ENCODE peak calls at places on chromosomes 6 and 20, in four cellular contexts. One of them, this sample, is unnamed.

GRCh38 chr20:2283706-2284423 is 11.9 kb upstream of the TGM3 start:
- DNase-seq in SK-N-SH: no peak
- DNase-seq in A549: no peak
- DNase-seq in HepG2: no peak
- DNase-seq in this sample: no peak

GRCh38 chr6:170018422-170019258 is 267.2 kb downstream of the ERMARD start:
- DNase-seq in SK-N-SH: no peak
- DNase-seq in A549: no peak
- DNase-seq in HepG2: no peak
- DNase-seq in this sample: no peak

GRCh38 chr6:624979-625378 is 31.9 kb downstream of the HUS1B start:
- DNase-seq in SK-N-SH: peak; percentile 17
- DNase-seq in A549: no peak
- DNase-seq in HepG2: no peak
- DNase-seq in this sample: no peak

GRCh38 chr20:61030130-61030529 is 221.9 kb upstream of the CDH4 start:
- DNase-seq in SK-N-SH: no peak
- DNase-seq in A549: no peak
- DNase-seq in HepG2: no peak
- DNase-seq in this sample: no peak

GRCh38 chr6:166736606-166737005 is 109.6 kb upstream of the RPS6KA2 start:
- DNase-seq in SK-N-SH: no peak
- DNase-seq in A549: peak; percentile 28
- DNase-seq in HepG2: no peak
- DNase-seq in this sample: no peak

GRCh38 chr6:88380618-88381288 is 214.6 kb upstream of the CNR1 start:
- DNase-seq in SK-N-SH: no peak
- DNase-seq in A549: no peak
- DNase-seq in HepG2: no peak
- DNase-seq in this sample: no peak

GRCh38 chr20:5118220-5119142 is 1.3 kb downstream of the PCNA start:
- DNase-seq in SK-N-SH: no peak
- DNase-seq in A549: no peak
- DNase-seq in HepG2: no peak
- DNase-seq in this sample: no peak

GRCh38 chr6:37381579-37381978 is 27.8 kb downstream of the RNF8 start:
- DNase-seq in SK-N-SH: peak; percentile 47
- DNase-seq in A549: peak; percentile 15
- DNase-seq in HepG2: peak; percentile 86
- DNase-seq in this sample: peak; percentile 69

GRCh38 chr6:30727920-30728605 is 7.9 kb downstream of the TUBB start:
- DNase-seq in SK-N-SH: peak; percentile 36
- DNase-seq in A549: no peak
- DNase-seq in HepG2: no peak
- DNase-seq in this sample: peak; percentile 31

GRCh38 chr6:44253307-44254101 is 3.8 kb downstream of the SLC35B2 start:
- DNase-seq in SK-N-SH: no peak
- DNase-seq in A549: no peak
- DNase-seq in HepG2: peak; percentile 70
- DNase-seq in this sample: no peak

GRCh38 chr20:25984933-25985332 is 288.3 kb upstream of the ZNF337 start:
- DNase-seq in SK-N-SH: no peak
- DNase-seq in A549: no peak
- DNase-seq in HepG2: no peak
- DNase-seq in this sample: peak; percentile 10

GRCh38 chr6:138106665-138107077 is 548 bp downstream of the PERP start:
- DNase-seq in SK-N-SH: no peak
- DNase-seq in A549: no peak
- DNase-seq in HepG2: no peak
- DNase-seq in this sample: no peak

GRCh38 chr6:95364016-95364604 is 213.2 kb upstream of the MANEA start:
- DNase-seq in SK-N-SH: peak; percentile 30
- DNase-seq in A549: peak; percentile 3
- DNase-seq in HepG2: peak; percentile 20
- DNase-seq in this sample: no peak

GRCh38 chr20:38112943-38113294 is 52.2 kb downstream of the TGM2 start:
- DNase-seq in SK-N-SH: no peak
- DNase-seq in A549: no peak
- DNase-seq in HepG2: no peak
- DNase-seq in this sample: no peak

GRCh38 chr6:125508793-125509192 is 207.0 kb upstream of the HDDC2 start:
- DNase-seq in SK-N-SH: no peak
- DNase-seq in A549: no peak
- DNase-seq in HepG2: no peak
- DNase-seq in this sample: no peak

GRCh38 chr6:145815351-145815772 is 767 bp upstream of the FBXO30 start:
- DNase-seq in SK-N-SH: peak; percentile 74
- DNase-seq in A549: peak; percentile 33
- DNase-seq in HepG2: no peak
- DNase-seq in this sample: peak; percentile 45

GRCh38 chr6:25181923-25182322 is 97.3 kb upstream of the CARMIL1 start:
- DNase-seq in SK-N-SH: no peak
- DNase-seq in A549: no peak
- DNase-seq in HepG2: no peak
- DNase-seq in this sample: no peak

GRCh38 chr6:119100115-119100514 is 21.7 kb upstream of the FAM184A start:
- DNase-seq in SK-N-SH: no peak
- DNase-seq in A549: no peak
- DNase-seq in HepG2: no peak
- DNase-seq in this sample: no peak

DNA sequence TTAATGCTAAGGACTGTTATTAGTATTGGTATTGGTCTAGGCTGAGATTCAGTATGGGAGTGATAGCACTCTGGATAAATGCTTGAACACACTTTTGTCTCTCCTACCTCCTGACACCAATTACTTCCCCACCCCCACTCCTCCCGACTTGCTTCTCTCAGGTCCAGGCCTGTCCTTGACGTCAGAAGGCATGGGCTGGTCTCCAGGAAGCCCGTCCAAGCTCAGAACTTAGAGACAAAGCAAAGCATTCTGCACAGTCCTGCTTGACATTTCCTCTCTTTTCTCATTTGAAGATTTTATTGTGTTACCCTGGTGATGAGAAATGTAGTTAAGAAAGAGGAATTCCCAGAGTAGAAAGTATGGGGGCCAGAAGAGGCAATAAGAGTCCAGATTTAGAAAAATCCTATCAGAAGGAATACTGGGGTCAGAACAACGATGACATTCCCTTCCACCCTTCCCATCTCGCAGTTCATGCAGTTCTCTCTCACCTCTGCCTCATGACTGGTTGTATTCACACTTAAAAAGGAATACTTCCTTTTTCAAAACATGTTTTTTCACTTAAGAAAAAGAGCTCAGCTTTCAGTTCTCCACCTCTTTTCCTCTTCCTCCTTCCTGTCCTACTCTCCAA is 18.3 kb upstream of the FAM184A start:
- DNase-seq in SK-N-SH: no peak
- DNase-seq in A549: no peak
- DNase-seq in HepG2: no peak
- DNase-seq in this sample: no peak
- TF ChIP-seq RFX5 in SK-N-SH: no peak
- TF ChIP-seq RFX5 in A549: no peak
- TF ChIP-seq RFX5 in HepG2: no peak
- TF ChIP-seq RFX5 in this sample: no peak

GRCh38 chr6:28757429-28758045 is 166.2 kb downstream of the TRIM27 start:
- DNase-seq in SK-N-SH: no peak
- DNase-seq in A549: no peak
- DNase-seq in HepG2: peak; percentile 29
- DNase-seq in this sample: no peak
- TF ChIP-seq RFX5 in SK-N-SH: no peak
- TF ChIP-seq RFX5 in A549: no peak
- TF ChIP-seq RFX5 in HepG2: no peak
- TF ChIP-seq RFX5 in this sample: no peak

GRCh38 chr20:40741507-40742106 is 52.6 kb upstream of the MAFB start:
- DNase-seq in SK-N-SH: no peak
- DNase-seq in A549: peak; percentile 39
- DNase-seq in HepG2: peak; percentile 57
- DNase-seq in this sample: peak; percentile 33
- TF ChIP-seq RFX5 in SK-N-SH: no peak
- TF ChIP-seq RFX5 in A549: no peak
- TF ChIP-seq RFX5 in HepG2: no peak
- TF ChIP-seq RFX5 in this sample: no peak

GRCh38 chr20:45592574-45593189 is 13.6 kb upstream of the WFDC8 start:
- DNase-seq in SK-N-SH: peak; percentile 33
- DNase-seq in A549: peak; percentile 25
- DNase-seq in HepG2: peak; percentile 88
- DNase-seq in this sample: peak; percentile 71
- TF ChIP-seq RFX5 in SK-N-SH: no peak
- TF ChIP-seq RFX5 in A549: no peak
- TF ChIP-seq RFX5 in HepG2: no peak
- TF ChIP-seq RFX5 in this sample: no peak

DNA sequence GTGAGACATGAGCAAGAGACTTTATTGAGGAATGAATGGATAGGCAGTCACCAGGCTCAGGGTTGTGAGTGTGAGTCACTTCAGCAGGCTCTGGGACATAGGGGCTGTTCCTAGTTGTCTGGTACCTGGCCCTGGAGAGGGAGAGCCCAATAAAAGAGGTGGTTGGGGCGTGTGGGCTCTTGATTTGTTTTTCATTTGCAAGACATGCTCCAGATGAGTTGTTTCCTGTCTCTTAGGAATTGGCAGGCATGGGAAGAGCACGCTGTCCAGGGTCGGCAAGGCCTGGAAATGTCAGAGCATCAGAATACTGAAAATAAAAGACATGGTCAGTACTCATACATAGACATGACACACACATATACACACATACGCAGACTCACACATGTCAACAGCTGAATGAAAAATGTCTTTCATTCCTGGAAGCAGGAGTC is 166.3 kb upstream of the SULF2 start:
- DNase-seq in SK-N-SH: no peak
- DNase-seq in A549: no peak
- DNase-seq in HepG2: no peak
- DNase-seq in this sample: no peak
- TF ChIP-seq RFX5 in SK-N-SH: no peak
- TF ChIP-seq RFX5 in A549: no peak
- TF ChIP-seq RFX5 in HepG2: no peak
- TF ChIP-seq RFX5 in this sample: no peak

GRCh38 chr6:135521431-135521830 is 23.9 kb upstream of the AHI1 start:
- DNase-seq in SK-N-SH: no peak
- DNase-seq in A549: no peak
- DNase-seq in HepG2: no peak
- DNase-seq in this sample: no peak
- TF ChIP-seq RFX5 in SK-N-SH: no peak
- TF ChIP-seq RFX5 in A549: no peak
- TF ChIP-seq RFX5 in HepG2: no peak
- TF ChIP-seq RFX5 in this sample: no peak

GRCh38 chr20:54619181-54619580 is 143.8 kb downstream of the DOK5 start:
- DNase-seq in SK-N-SH: no peak
- DNase-seq in A549: no peak
- DNase-seq in HepG2: no peak
- DNase-seq in this sample: no peak

GRCh38 chr20:54625497-54625896 is 150.1 kb downstream of the DOK5 start:
- DNase-seq in SK-N-SH: no peak
- DNase-seq in A549: no peak
- DNase-seq in HepG2: no peak
- DNase-seq in this sample: no peak

GRCh38 chr20:54623923-54624569 is 148.7 kb downstream of the DOK5 start:
- DNase-seq in SK-N-SH: no peak
- DNase-seq in A549: no peak
- DNase-seq in HepG2: no peak
- DNase-seq in this sample: no peak

GRCh38 chr20:54624701-54625472 is 149.5 kb downstream of the DOK5 start:
- DNase-seq in SK-N-SH: no peak
- DNase-seq in A549: no peak
- DNase-seq in HepG2: no peak
- DNase-seq in this sample: no peak

GRCh38 chr20:54622338-54623280 is 147.2 kb downstream of the DOK5 start:
- DNase-seq in SK-N-SH: no peak
- DNase-seq in A549: no peak
- DNase-seq in HepG2: no peak
- DNase-seq in this sample: no peak
- TF ChIP-seq RFX5 in SK-N-SH: no peak
- TF ChIP-seq RFX5 in A549: no peak
- TF ChIP-seq RFX5 in HepG2: no peak
- TF ChIP-seq RFX5 in this sample: no peak